ENCODE peak calls at places on chromosome 15, in five cellular contexts. One of them, this sample, is unnamed.

GRCh38 chr15:26098801-26099200 is 235.7 kb upstream of the ATP10A start:
- DNase-seq in mesendoderm: peak
- DNase-seq in IMR-90: no peak
- DNase-seq in mesenchymal stem cell: no peak
- DNase-seq in H9: no peak
- DNase-seq in this sample: no peak

GRCh38 chr15:36940636-36941285 is 159.6 kb downstream of the MEIS2 start:
- DNase-seq in mesenchymal stem cell: no peak
- DNase-seq in mesendoderm: no peak
- DNase-seq in IMR-90: no peak
- DNase-seq in H9: no peak
- DNase-seq in this sample: no peak

GRCh38 chr15:82709421-82710207 is at the start of gene AP3B2:
- DNase-seq in mesenchymal stem cell: peak
- DNase-seq in mesendoderm: peak
- DNase-seq in H9: peak
- DNase-seq in IMR-90: peak
- DNase-seq in this sample: peak

GRCh38 chr15:82030191-82030590 is 15.6 kb downstream of the MEX3B start:
- DNase-seq in H9: no peak
- DNase-seq in IMR-90: no peak
- DNase-seq in mesendoderm: no peak
- DNase-seq in mesenchymal stem cell: no peak
- DNase-seq in this sample: no peak

GRCh38 chr15:67127925-67128324 is 62.5 kb downstream of the SMAD3 start:
- DNase-seq in mesendoderm: no peak
- DNase-seq in mesenchymal stem cell: peak
- DNase-seq in IMR-90: peak
- DNase-seq in H9: no peak
- DNase-seq in this sample: no peak

GRCh38 chr15:74696808-74697207 is 984 bp upstream of the EDC3 start:
- DNase-seq in IMR-90: no peak
- DNase-seq in H9: no peak
- DNase-seq in mesendoderm: no peak
- DNase-seq in mesenchymal stem cell: no peak
- DNase-seq in this sample: no peak

GRCh38 chr15:99452728-99453643 is 112.8 kb upstream of the MEF2A start:
- DNase-seq in mesenchymal stem cell: peak
- DNase-seq in mesendoderm: no peak
- DNase-seq in H9: no peak
- DNase-seq in IMR-90: peak
- DNase-seq in this sample: no peak

GRCh38 chr15:76625267-76625666 is 279.9 kb downstream of the SCAPER start:
- DNase-seq in mesendoderm: peak
- DNase-seq in H9: peak
- DNase-seq in mesenchymal stem cell: no peak
- DNase-seq in IMR-90: no peak
- DNase-seq in this sample: no peak

GRCh38 chr15:89836255-89837133 is 21.8 kb upstream of the ANPEP start:
- DNase-seq in H9: no peak
- DNase-seq in IMR-90: peak
- DNase-seq in mesenchymal stem cell: peak
- DNase-seq in mesendoderm: peak
- DNase-seq in this sample: no peak

GRCh38 chr15:50134524-50135024 is 15.5 kb upstream of the ATP8B4 start:
- DNase-seq in mesendoderm: no peak
- DNase-seq in mesenchymal stem cell: peak
- DNase-seq in H9: no peak
- DNase-seq in IMR-90: peak
- DNase-seq in this sample: no peak

GRCh38 chr15:28154283-28154682 is 55.2 kb upstream of the OCA2 start:
- DNase-seq in mesenchymal stem cell: no peak
- DNase-seq in mesendoderm: no peak
- DNase-seq in IMR-90: no peak
- DNase-seq in H9: no peak
- DNase-seq in this sample: no peak

GRCh38 chr15:31295660-31296059 is 31.0 kb upstream of the KLF13 start:
- DNase-seq in mesenchymal stem cell: no peak
- DNase-seq in mesendoderm: no peak
- DNase-seq in IMR-90: no peak
- DNase-seq in H9: no peak
- DNase-seq in this sample: no peak

GRCh38 chr15:72288796-72289596 is 16.6 kb upstream of the PARP6 start:
- DNase-seq in mesendoderm: no peak
- DNase-seq in H9: peak
- DNase-seq in mesenchymal stem cell: no peak
- DNase-seq in IMR-90: no peak
- DNase-seq in this sample: no peak

GRCh38 chr15:80561500-80561899 is 133.6 kb upstream of the ABHD17C start:
- DNase-seq in H9: no peak
- DNase-seq in mesenchymal stem cell: peak
- DNase-seq in IMR-90: peak
- DNase-seq in mesendoderm: no peak
- DNase-seq in this sample: no peak

GRCh38 chr15:95486224-95486623 is 844.3 kb upstream of the NR2F2 start:
- DNase-seq in mesendoderm: no peak
- DNase-seq in mesenchymal stem cell: no peak
- DNase-seq in H9: no peak
- DNase-seq in IMR-90: no peak
- DNase-seq in this sample: no peak

GRCh38 chr15:60407406-60407805 is 9.6 kb upstream of the ANXA2 start:
- DNase-seq in mesendoderm: peak
- DNase-seq in mesenchymal stem cell: peak
- DNase-seq in H9: no peak
- DNase-seq in IMR-90: peak
- DNase-seq in this sample: no peak

GRCh38 chr15:32787949-32788348 is 70.1 kb downstream of the GREM1 start:
- DNase-seq in mesenchymal stem cell: no peak
- DNase-seq in mesendoderm: no peak
- DNase-seq in H9: no peak
- DNase-seq in IMR-90: no peak
- DNase-seq in this sample: no peak

GRCh38 chr15:57217716-57218598 is 158.3 kb upstream of the CGNL1 start:
- DNase-seq in mesenchymal stem cell: peak
- DNase-seq in H9: no peak
- DNase-seq in mesendoderm: no peak
- DNase-seq in IMR-90: no peak
- DNase-seq in this sample: peak

GRCh38 chr15:77032052-77032646 is 37.2 kb downstream of the PSTPIP1 start:
- DNase-seq in H9: peak
- DNase-seq in IMR-90: no peak
- DNase-seq in mesenchymal stem cell: no peak
- DNase-seq in mesendoderm: no peak
- DNase-seq in this sample: no peak

GRCh38 chr15:83305696-83306291 is 21.3 kb upstream of the BNC1 start:
- DNase-seq in mesendoderm: peak
- DNase-seq in mesenchymal stem cell: peak
- DNase-seq in IMR-90: peak
- DNase-seq in H9: peak
- DNase-seq in this sample: no peak

GRCh38 chr15:64501396-64501716 is 41.0 kb downstream of the ZNF609 start:
- DNase-seq in H9: no peak
- DNase-seq in IMR-90: no peak
- DNase-seq in mesendoderm: no peak
- DNase-seq in mesenchymal stem cell: no peak
- DNase-seq in this sample: no peak

GRCh38 chr15:77009646-77010311 is 14.9 kb downstream of the PSTPIP1 start:
- DNase-seq in mesendoderm: no peak
- DNase-seq in mesenchymal stem cell: no peak
- DNase-seq in IMR-90: peak
- DNase-seq in H9: no peak
- DNase-seq in this sample: no peak

GRCh38 chr15:39966521-39966920 is 32.6 kb downstream of the EIF2AK4 start:
- DNase-seq in IMR-90: no peak
- DNase-seq in H9: no peak
- DNase-seq in mesenchymal stem cell: no peak
- DNase-seq in mesendoderm: no peak
- DNase-seq in this sample: no peak

GRCh38 chr15:49923671-49924070 is 195.4 kb downstream of the ATP8B4 start:
- DNase-seq in mesendoderm: no peak
- DNase-seq in mesenchymal stem cell: no peak
- DNase-seq in H9: no peak
- DNase-seq in IMR-90: no peak
- DNase-seq in this sample: no peak

GRCh38 chr15:90839187-90840071 is 29.0 kb upstream of the FURIN start:
- DNase-seq in mesenchymal stem cell: no peak
- DNase-seq in IMR-90: peak
- DNase-seq in mesendoderm: peak
- DNase-seq in H9: peak
- DNase-seq in this sample: peak

GRCh38 chr15:38508647-38509046 is 54.7 kb downstream of the FAM98B start:
- DNase-seq in mesendoderm: no peak
- DNase-seq in IMR-90: no peak
- DNase-seq in mesenchymal stem cell: no peak
- DNase-seq in H9: no peak
- DNase-seq in this sample: no peak

GRCh38 chr15:63246691-63247464 is 30.5 kb upstream of the APH1B start:
- DNase-seq in IMR-90: peak
- DNase-seq in H9: no peak
- DNase-seq in mesendoderm: no peak
- DNase-seq in mesenchymal stem cell: peak
- DNase-seq in this sample: no peak

GRCh38 chr15:78049691-78050440 is 27.6 kb downstream of the TBC1D2B start:
- DNase-seq in IMR-90: peak
- DNase-seq in mesenchymal stem cell: no peak
- DNase-seq in mesendoderm: no peak
- DNase-seq in H9: no peak
- DNase-seq in this sample: no peak

GRCh38 chr15:72078887-72079286 is 39.1 kb downstream of the MYO9A start:
- DNase-seq in mesendoderm: no peak
- DNase-seq in H9: no peak
- DNase-seq in IMR-90: no peak
- DNase-seq in mesenchymal stem cell: no peak
- DNase-seq in this sample: no peak

GRCh38 chr15:25724899-25725298 is 138.2 kb downstream of the ATP10A start:
- DNase-seq in H9: no peak
- DNase-seq in mesendoderm: no peak
- DNase-seq in mesenchymal stem cell: no peak
- DNase-seq in IMR-90: no peak
- DNase-seq in this sample: no peak

GRCh38 chr15:70344666-70345065 is 246.9 kb upstream of the TLE3 start:
- DNase-seq in mesendoderm: no peak
- DNase-seq in mesenchymal stem cell: no peak
- DNase-seq in H9: no peak
- DNase-seq in IMR-90: no peak
- DNase-seq in this sample: no peak

GRCh38 chr15:97900006-97900405 is 60.5 kb upstream of the ARRDC4 start:
- DNase-seq in IMR-90: no peak
- DNase-seq in mesenchymal stem cell: no peak
- DNase-seq in H9: no peak
- DNase-seq in mesendoderm: no peak
- DNase-seq in this sample: no peak

GRCh38 chr15:97902140-97902780 is 58.2 kb upstream of the ARRDC4 start:
- DNase-seq in mesendoderm: peak
- DNase-seq in mesenchymal stem cell: no peak
- DNase-seq in H9: no peak
- DNase-seq in IMR-90: peak
- DNase-seq in this sample: no peak

GRCh38 chr15:97904196-97904572 is 56.3 kb upstream of the ARRDC4 start:
- DNase-seq in H9: peak
- DNase-seq in mesenchymal stem cell: peak
- DNase-seq in mesendoderm: peak
- DNase-seq in IMR-90: peak
- DNase-seq in this sample: peak

GRCh38 chr15:97909291-97909891 is 51.1 kb upstream of the ARRDC4 start:
- DNase-seq in H9: peak
- DNase-seq in mesendoderm: peak
- DNase-seq in IMR-90: peak
- DNase-seq in mesenchymal stem cell: peak
- DNase-seq in this sample: peak

GRCh38 chr15:97903560-97904195 is 56.8 kb upstream of the ARRDC4 start:
- DNase-seq in mesenchymal stem cell: no peak
- DNase-seq in IMR-90: no peak
- DNase-seq in H9: no peak
- DNase-seq in mesendoderm: no peak
- DNase-seq in this sample: no peak
- H3K18ac ChIP-seq in mesenchymal stem cell: no peak
- H3K18ac ChIP-seq in IMR-90: no peak
- H3K18ac ChIP-seq in H9: no peak
- H3K18ac ChIP-seq in mesendoderm: no peak
- H3K18ac ChIP-seq in this sample: no peak

GRCh38 chr15:87522997-87523396 is 733.5 kb downstream of the NTRK3 start:
- DNase-seq in H9: no peak
- DNase-seq in IMR-90: no peak
- DNase-seq in mesendoderm: no peak
- DNase-seq in mesenchymal stem cell: no peak
- DNase-seq in this sample: no peak

GRCh38 chr15:87527875-87528274 is 728.7 kb downstream of the NTRK3 start:
- DNase-seq in H9: no peak
- DNase-seq in mesenchymal stem cell: no peak
- DNase-seq in IMR-90: no peak
- DNase-seq in mesendoderm: peak
- DNase-seq in this sample: no peak

GRCh38 chr15:87527416-87527815 is 729.1 kb downstream of the NTRK3 start:
- DNase-seq in mesendoderm: peak
- DNase-seq in H9: peak
- DNase-seq in mesenchymal stem cell: no peak
- DNase-seq in IMR-90: no peak
- DNase-seq in this sample: no peak

GRCh38 chr15:87528873-87529272 is 727.7 kb downstream of the NTRK3 start:
- DNase-seq in mesendoderm: no peak
- DNase-seq in H9: no peak
- DNase-seq in IMR-90: no peak
- DNase-seq in mesenchymal stem cell: no peak
- DNase-seq in this sample: no peak
- H3K4ac ChIP-seq in mesendoderm: no peak
- H3K4ac ChIP-seq in H9: no peak
- H3K4ac ChIP-seq in IMR-90: no peak
- H3K4ac ChIP-seq in mesenchymal stem cell: no peak
- H3K4ac ChIP-seq in this sample: no peak

GRCh38 chr15:85172846-85173490 is 191.3 kb downstream of the PDE8A start:
- DNase-seq in IMR-90: no peak
- DNase-seq in mesenchymal stem cell: no peak
- DNase-seq in mesendoderm: no peak
- DNase-seq in H9: no peak
- DNase-seq in this sample: no peak

GRCh38 chr15:85179700-85180099 is 198.0 kb downstream of the PDE8A start:
- DNase-seq in H9: no peak
- DNase-seq in mesenchymal stem cell: no peak
- DNase-seq in mesendoderm: no peak
- DNase-seq in IMR-90: no peak
- DNase-seq in this sample: no peak

GRCh38 chr15:85171736-85172135 is 190.1 kb downstream of the PDE8A start:
- DNase-seq in IMR-90: no peak
- DNase-seq in mesenchymal stem cell: peak
- DNase-seq in H9: no peak
- DNase-seq in mesendoderm: peak
- DNase-seq in this sample: no peak

GRCh38 chr15:85178366-85178765 is 196.7 kb downstream of the PDE8A start:
- DNase-seq in mesenchymal stem cell: no peak
- DNase-seq in H9: no peak
- DNase-seq in IMR-90: no peak
- DNase-seq in mesendoderm: no peak
- DNase-seq in this sample: no peak

GRCh38 chr15:85174521-85174920 is 192.9 kb downstream of the PDE8A start:
- DNase-seq in IMR-90: no peak
- DNase-seq in mesendoderm: no peak
- DNase-seq in H9: no peak
- DNase-seq in mesenchymal stem cell: no peak
- DNase-seq in this sample: no peak
- H2BK15ac ChIP-seq in IMR-90: no peak
- H2BK15ac ChIP-seq in mesendoderm: no peak
- H2BK15ac ChIP-seq in H9: no peak
- H2BK15ac ChIP-seq in mesenchymal stem cell: no peak
- H2BK15ac ChIP-seq in this sample: no peak

GRCh38 chr15:41583795-41584194 is 24.8 kb downstream of the TYRO3 start:
- DNase-seq in mesendoderm: no peak
- DNase-seq in H9: no peak
- DNase-seq in mesenchymal stem cell: no peak
- DNase-seq in IMR-90: no peak
- DNase-seq in this sample: no peak
- H3K18ac ChIP-seq in mesendoderm: no peak
- H3K18ac ChIP-seq in H9: no peak
- H3K18ac ChIP-seq in mesenchymal stem cell: no peak
- H3K18ac ChIP-seq in IMR-90: no peak
- H3K18ac ChIP-seq in this sample: no peak

This sample was measured in neuronal stem cell.